ENCODE peak calls at places on chromosomes 6 and 20, in nine cellular contexts. H, Z, M, A, U, G, V, T and R are unnamed samples.

GRCh38 chr6:44309092-44309491 is 4.1 kb downstream of the AARS2 start:
- DNase-seq in U (peak; percentile 81), T (no peak), A (no peak), V (no peak), G (peak; percentile 43), Z (peak; percentile 38), H (no peak), M (peak; percentile 87), R (peak; percentile 71)

GRCh38 chr6:1670711-1671462 is 61.2 kb downstream of the FOXC1 start:
- DNase-seq in U (peak; percentile 85), Z (no peak), G (no peak), M (no peak), V (no peak), T (no peak), A (no peak), H (peak; percentile 45), R (no peak)

GRCh38 chr20:36154696-36155628 is at the start of gene EPB41L1:
- DNase-seq in M (peak; percentile 62), U (no peak), T (no peak), Z (peak; percentile 32), G (no peak), V (no peak), H (no peak), A (peak; percentile 57), R (no peak)

GRCh38 chr6:42417641-42418112 is 34.0 kb downstream of the TRERF1 start:
- DNase-seq in V (peak; percentile 83), U (peak; percentile 78), H (no peak), G (no peak), A (no peak), T (no peak), M (no peak), Z (peak; percentile 33), R (no peak)

GRCh38 chr6:133551436-133551835 is 310.3 kb downstream of the EYA4 start:
- DNase-seq in H (no peak), A (no peak), V (no peak), M (no peak), Z (no peak), G (no peak), U (no peak), T (no peak), R (no peak)

GRCh38 chr6:144156991-144157390 is 6.7 kb downstream of the STX11 start:
- DNase-seq in V (no peak), Z (no peak), M (no peak), U (no peak), G (no peak), T (no peak), A (no peak), H (no peak), R (no peak)

GRCh38 chr20:53887973-53888372 is 182.4 kb downstream of the BCAS1 start:
- DNase-seq in H (no peak), Z (no peak), A (no peak), V (no peak), T (no peak), U (no peak), M (no peak), G (no peak), R (no peak)

GRCh38 chr6:44219053-44219814 is 2.5 kb downstream of the MYMX start:
- DNase-seq in M (peak; percentile 75), U (peak; percentile 55), A (peak; percentile 93), V (no peak), H (peak; percentile 75), G (peak; percentile 89), Z (peak; percentile 76), T (peak; percentile 88), R (no peak)

GRCh38 chr6:125918681-125919566 is 37.6 kb upstream of the HINT3 start:
- DNase-seq in U (peak; percentile 81), H (peak; percentile 67), G (no peak), M (peak; percentile 73), Z (peak; percentile 95), A (no peak), V (peak; percentile 62), T (peak; percentile 52), R (peak; percentile 81)

GRCh38 chr6:142014515-142014914 is 118.2 kb upstream of the GJE1 start:
- DNase-seq in Z (peak; percentile 75), A (no peak), M (peak; percentile 96), G (no peak), V (peak; percentile 41), T (no peak), H (no peak), U (peak; percentile 95), R (peak; percentile 70)

GRCh38 chr20:59015812-59016711 is 3.2 kb upstream of the TUBB1 start:
- DNase-seq in A (no peak), G (no peak), H (no peak), Z (no peak), U (no peak), T (no peak), M (no peak), V (no peak), R (no peak)

GRCh38 chr6:141664744-141665143 is 468.0 kb upstream of the GJE1 start:
- DNase-seq in U (no peak), G (no peak), T (no peak), V (no peak), A (no peak), Z (no peak), M (no peak), H (no peak), R (no peak)

GRCh38 chr6:137413482-137413881 is 80.7 kb downstream of the OLIG3 start:
- DNase-seq in M (no peak), Z (no peak), T (no peak), G (no peak), A (no peak), U (no peak), V (no peak), H (no peak), R (no peak)

GRCh38 chr6:137415834-137416190 is 78.4 kb downstream of the OLIG3 start:
- DNase-seq in Z (no peak), U (no peak), V (no peak), M (no peak), A (no peak), T (no peak), H (no peak), G (no peak), R (no peak)

GRCh38 chr6:137414599-137414998 is 79.6 kb downstream of the OLIG3 start:
- DNase-seq in M (no peak), G (no peak), A (no peak), H (no peak), Z (no peak), T (no peak), U (no peak), V (no peak), R (no peak)

GRCh38 chr6:137416376-137417109 is 77.7 kb downstream of the OLIG3 start:
- DNase-seq in T (no peak), V (no peak), Z (peak; percentile 88), U (peak; percentile 43), H (no peak), G (no peak), A (no peak), M (peak; percentile 24), R (no peak)

GRCh38 chr6:137415127-137415833 is 78.9 kb downstream of the OLIG3 start:
- DNase-seq in Z (peak; percentile 80), H (peak; percentile 34), A (no peak), G (peak; percentile 26), V (peak; percentile 53), U (peak; percentile 58), M (peak; percentile 83), T (peak; percentile 65), R (peak; percentile 27)
- TF ChIP-seq CTCF in Z (peak; percentile 81), H (peak; percentile 13), A (peak; percentile 55), G (peak; percentile 73), V (peak; percentile 81), U (peak; percentile 87), M (peak; percentile 71), T (peak; percentile 50), R (peak; percentile 69)

GRCh38 chr6:41291717-41292116 is 5.2 kb upstream of the TREM1 start:
- DNase-seq in M (no peak), H (no peak), A (no peak), G (no peak), V (no peak), Z (no peak), U (no peak), T (no peak), R (no peak)

GRCh38 chr6:41289815-41290214 is 3.3 kb upstream of the TREM1 start:
- DNase-seq in U (no peak), T (no peak), H (no peak), V (no peak), Z (no peak), M (no peak), G (no peak), A (no peak), R (no peak)

GRCh38 chr6:41284726-41285125 is 1.8 kb downstream of the TREM1 start:
- DNase-seq in H (no peak), M (peak; percentile 24), Z (peak; percentile 93), T (no peak), G (no peak), U (peak; percentile 33), A (no peak), V (no peak), R (no peak)

GRCh38 chr6:41286544-41287346 is at the start of gene TREM1:
- DNase-seq in A (no peak), U (no peak), H (no peak), Z (peak; percentile 96), G (peak; percentile 52), V (no peak), M (peak; percentile 65), T (no peak), R (peak; percentile 20)

GRCh38 chr6:41288025-41288777 is 1.7 kb upstream of the TREM1 start:
- DNase-seq in U (no peak), M (peak; percentile 24), V (no peak), Z (peak; percentile 18), G (no peak), A (no peak), T (no peak), H (no peak), R (no peak)
- H3K4me3 ChIP-seq in U (no peak overlapping the region), M (no peak overlapping the region), V (no peak overlapping the region), Z (no peak overlapping the region), G (no peak overlapping the region), A (no peak overlapping the region), T (no peak overlapping the region), H (no peak overlapping the region), R (no peak overlapping the region)

DNA sequence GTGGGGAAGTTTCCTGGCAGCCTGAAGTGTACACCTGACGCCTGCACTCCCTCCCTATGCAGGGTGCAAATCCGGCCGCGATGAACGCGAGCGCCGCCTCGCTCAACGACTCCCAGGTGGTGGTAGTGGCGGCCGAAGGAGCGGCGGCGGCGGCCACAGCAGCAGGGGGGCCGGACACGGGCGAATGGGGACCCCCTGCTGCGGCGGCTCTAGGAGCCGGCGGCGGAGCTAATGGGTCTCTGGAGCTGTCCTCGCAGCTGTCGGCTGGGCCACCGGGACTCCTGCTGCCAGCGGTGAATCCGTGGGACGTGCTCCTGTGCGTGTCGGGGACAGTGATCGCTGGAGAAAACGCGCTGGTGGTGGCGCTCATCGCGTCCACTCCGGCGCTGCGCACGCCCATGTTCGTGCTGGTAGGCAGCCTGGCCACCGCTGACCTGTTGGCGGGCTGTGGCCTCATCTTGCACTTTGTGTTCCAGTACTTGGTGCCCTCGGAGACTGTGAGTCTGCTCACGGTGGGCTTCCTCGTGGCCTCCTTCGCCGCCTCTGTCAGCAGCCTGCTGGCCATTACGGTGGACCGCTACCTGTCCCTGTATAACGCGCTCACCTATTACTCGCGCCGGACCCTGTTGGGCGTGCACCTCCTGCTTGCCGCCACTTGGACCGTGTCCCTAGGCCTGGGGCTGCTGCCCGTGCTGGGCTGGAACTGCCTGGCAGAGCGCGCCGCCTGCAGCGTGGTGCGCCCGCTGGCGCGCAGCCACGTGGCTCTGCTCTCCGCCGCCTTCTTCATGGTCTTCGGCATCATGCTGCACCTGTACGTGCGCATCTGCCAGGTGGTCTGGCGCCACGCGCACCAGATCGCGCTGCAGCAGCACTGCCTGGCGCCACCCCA is 1.2 kb downstream of the GPR6 start:
- DNase-seq in M (no peak), Z (no peak), V (no peak), T (no peak), G (no peak), U (no peak), A (no peak), H (no peak), R (no peak)
- TF ChIP-seq CTCF in M (no peak), Z (no peak), V (no peak), T (no peak), G (no peak), U (no peak), A (no peak), H (no peak), R (no peak)

GRCh38 chr6:117906454-117906904 is 585 bp upstream of the SLC35F1 start:
- DNase-seq in Z (no peak), U (no peak), G (no peak), H (no peak), T (no peak), A (no peak), M (no peak), V (no peak), R (no peak)
- H3K4me3 ChIP-seq in Z (peak overlapping the region; percentile 61), U (no peak overlapping the region), G (peak overlapping the region; percentile 75), H (peak overlapping the region; percentile 74), T (peak overlapping the region; percentile 62), A (peak overlapping the region; percentile 59), M (peak overlapping the region; percentile 12), V (peak overlapping the region; percentile 49), R (no peak overlapping the region)